ENCODE peak calls at places on chromosomes 2 and 18, in ten cellular contexts. B is stimulated activated CD4-positive, alpha-beta T cell treated with anti-CD3 and anti-CD28 coated beads, Interleukin-1b, Interleukin-23, amount 100 ng/mL, for 1 hour; D is AG08396; E is NCI-H526 treated with DMSO at 0.1 percent for 48 hours; G is ELR; F is RCC 7860; L is NAMALWA; V is A673; N is ACHN; Y is activated T-cell treated with anti-CD3 and anti-CD28 coated beads for 48 hours. K is an unnamed sample.

GRCh38 chr2:158043181-158043948 is 58.3 kb upstream of the UPP2 start:
- DNase-seq in G (no peak), Y (no peak), L (no peak), N (no peak), D (no peak), B (no peak), F (no peak), E (no peak), V (peak), K (no peak)

GRCh38 chr18:47931707-47932103 is 1.2 kb upstream of the SMAD2 start:
- DNase-seq in B (no peak), N (peak), D (no peak), V (no peak), G (peak), Y (no peak), E (peak), F (no peak), L (peak), K (no peak)

GRCh38 chr2:111704246-111704645 is 179.7 kb downstream of the ANAPC1 start:
- DNase-seq in F (peak), N (peak), V (no peak), L (no peak), D (no peak), B (no peak), G (peak), E (no peak), Y (peak), K (no peak)

GRCh38 chr18:75074196-75075015 is 134.5 kb downstream of the PTGR3 start:
- DNase-seq in F (no peak), E (no peak), Y (no peak), B (no peak), N (no peak), V (no peak), D (no peak), G (no peak), L (no peak), K (no peak)

GRCh38 chr2:26486789-26487188 is 8.9 kb upstream of the OTOF start:
- DNase-seq in V (no peak), F (no peak), B (no peak), Y (no peak), G (no peak), N (no peak), L (no peak), D (no peak), E (no peak), K (no peak)

GRCh38 chr2:191607101-191607500 is 70.8 kb upstream of the NABP1 start:
- DNase-seq in Y (no peak), N (no peak), E (no peak), G (no peak), D (no peak), B (no peak), F (no peak), V (no peak), L (no peak), K (no peak)

GRCh38 chr2:80374105-80374504 is 69.6 kb upstream of the LRRTM1 start:
- DNase-seq in V (no peak), B (no peak), L (no peak), N (no peak), Y (no peak), F (no peak), D (no peak), E (no peak), G (no peak), K (no peak)

GRCh38 chr18:62739911-62740310 is 24.6 kb downstream of the PHLPP1 start:
- DNase-seq in F (no peak), Y (no peak), B (no peak), V (no peak), G (no peak), D (no peak), N (no peak), L (no peak), E (no peak), K (no peak)

GRCh38 chr2:64767670-64768425 is 114.1 kb upstream of the SERTAD2 start:
- DNase-seq in L (peak), D (peak), E (peak), N (peak), V (peak), Y (peak), G (peak), B (peak), F (peak), K (peak)

GRCh38 chr18:68438983-68439382 is 275.9 kb downstream of the TMX3 start:
- DNase-seq in E (no peak), B (no peak), V (peak), G (peak), F (peak), L (no peak), Y (no peak), N (no peak), D (peak), K (no peak)

GRCh38 chr2:233479616-233480489 is 86.7 kb downstream of the USP40 start:
- DNase-seq in E (no peak), N (no peak), L (no peak), F (no peak), V (no peak), D (peak), B (no peak), Y (no peak), G (no peak), K (no peak)

GRCh38 chr2:106163948-106164580 is 30.0 kb downstream of the UXS1 start:
- DNase-seq in B (no peak), F (peak), E (no peak), N (peak), D (no peak), V (no peak), Y (no peak), L (no peak), G (peak), K (no peak)

GRCh38 chr2:233693963-233694362 is 1.3 kb downstream of the UGT1A6 start:
- DNase-seq in F (peak), V (no peak), Y (no peak), E (no peak), B (no peak), D (no peak), G (no peak), L (no peak), N (no peak), K (no peak)

GRCh38 chr2:214601852-214602251 is 191.0 kb downstream of the VWC2L start:
- DNase-seq in D (no peak), G (no peak), N (no peak), Y (no peak), B (no peak), E (no peak), F (no peak), L (no peak), V (no peak), K (no peak)

GRCh38 chr2:195613922-195614321 is 43.1 kb upstream of the SLC39A10 start:
- DNase-seq in D (peak), Y (no peak), B (no peak), E (no peak), F (peak), G (peak), L (no peak), N (peak), V (peak), K (no peak)

GRCh38 chr2:232522855-232523681 is 2.9 kb downstream of the PRSS56 start:
- DNase-seq in Y (no peak), D (no peak), B (no peak), E (no peak), F (no peak), G (no peak), N (no peak), V (no peak), L (no peak), K (no peak)

GRCh38 chr2:99662761-99663341 is 173.0 kb upstream of the REV1 start:
- DNase-seq in G (peak), N (peak), Y (no peak), F (peak), L (no peak), V (peak), E (peak), D (peak), B (no peak), K (no peak)

GRCh38 chr18:12433829-12434540 is 26.3 kb downstream of the PRELID3A start:
- DNase-seq in E (no peak), D (no peak), F (no peak), Y (no peak), L (no peak), G (no peak), V (no peak), N (no peak), B (no peak), K (no peak)

GRCh38 chr2:190853659-190854386 is 26.8 kb upstream of the GLS start:
- DNase-seq in Y (no peak), N (no peak), D (peak), F (no peak), E (no peak), L (no peak), G (no peak), V (no peak), B (no peak), K (no peak)

GRCh38 chr2:159446201-159446600 is 159.7 kb upstream of the WDSUB1 start:
- DNase-seq in D (no peak), L (no peak), Y (no peak), N (no peak), V (no peak), B (no peak), G (no peak), F (no peak), E (no peak), K (no peak)

GRCh38 chr18:1050012-1050657 is 145.5 kb downstream of the ADCYAP1 start:
- DNase-seq in G (peak), B (no peak), F (peak), L (no peak), Y (no peak), D (no peak), N (no peak), V (no peak), E (no peak), K (no peak)

GRCh38 chr2:63861220-63861822 is 19.6 kb downstream of the UGP2 start:
- DNase-seq in Y (no peak), V (peak), G (peak), N (peak), E (peak), D (peak), B (no peak), F (no peak), L (peak), K (peak)

GRCh38 chr2:99776521-99777265 is 286.9 kb upstream of the REV1 start:
- DNase-seq in L (no peak), D (no peak), Y (no peak), E (no peak), B (no peak), G (no peak), V (no peak), F (no peak), N (no peak), K (no peak)

GRCh38 chr2:48221846-48222516 is 308.0 kb upstream of the STON1 start:
- DNase-seq in G (peak), D (no peak), Y (no peak), F (no peak), L (no peak), E (no peak), N (no peak), V (no peak), B (no peak), K (no peak)

GRCh38 chr2:224774735-224775134 is 58.6 kb upstream of the CCDC195 start:
- DNase-seq in Y (no peak), G (no peak), E (no peak), N (no peak), V (no peak), F (no peak), D (no peak), L (no peak), B (no peak), K (no peak)

K was measured in immature natural killer cell.